ENCODE peak calls at places on chromosome 12, in seven cellular contexts. U is heart left ventricle, Y is suprapubic skin, Q is adipocyte, I is BE2C, B is HCT116, F is K562. D is an unnamed sample.

GRCh38 chr12:26119391-26119981 is 5.4 kb downstream of the BHLHE41 start:
- DNase-seq in U (no peak), Y (no peak), Q (peak; percentile 88), I (peak; percentile 23), B (peak; percentile 51), F (peak; percentile 43), D (no peak)

GRCh38 chr12:55703288-55703687 is 4.4 kb downstream of the ITGA7 start:
- DNase-seq in U (no peak), Y (no peak), Q (no peak), I (no peak), B (no peak), F (no peak), D (no peak)

GRCh38 chr12:94458882-94459772 is 540 bp downstream of the CEP83 start:
- DNase-seq in U (no peak), Y (no peak), Q (peak; percentile 77), I (no peak), B (peak; percentile 24), F (peak; percentile 9), D (no peak)

GRCh38 chr12:76259660-76260389 is 88.4 kb downstream of the BBS10 start:
- DNase-seq in U (no peak), Y (no peak), Q (peak; percentile 81), I (no peak), B (no peak), F (no peak), D (no peak)

GRCh38 chr12:40016960-40017359 is 88.9 kb downstream of the SLC2A13 start:
- DNase-seq in U (no peak), Y (no peak), Q (no peak), I (no peak), B (no peak), F (peak; percentile 16), D (no peak)

GRCh38 chr12:10454531-10454930 is 1.4 kb upstream of the KLRC1 start:
- DNase-seq in U (no peak), Y (no peak), Q (no peak), I (no peak), B (no peak), F (no peak), D (no peak)

GRCh38 chr12:90899456-90900182 is 55.4 kb downstream of the CCER1 start:
- DNase-seq in U (no peak), Y (no peak), Q (peak; percentile 10), I (no peak), B (no peak), F (no peak), D (no peak)

GRCh38 chr12:113359133-113359938 is 949 bp downstream of the PLBD2 start:
- DNase-seq in U (peak; percentile 75), Y (no peak), Q (peak; percentile 26), I (no peak), B (no peak), F (no peak), D (no peak)

GRCh38 chr12:46101121-46101869 is 110.9 kb upstream of the SCAF11 start:
- DNase-seq in U (no peak), Y (no peak), Q (no peak), I (no peak), B (no peak), F (peak; percentile 29), D (no peak)

GRCh38 chr12:116324684-116325664 is 47.5 kb upstream of the MED13L start:
- DNase-seq in U (no peak), Y (no peak), Q (no peak), I (no peak), B (no peak), F (no peak), D (no peak)

GRCh38 chr12:30067156-30067555 is 283.4 kb upstream of the TMTC1 start:
- DNase-seq in U (no peak), Y (no peak), Q (peak; percentile 32), I (no peak), B (no peak), F (no peak), D (no peak)

GRCh38 chr12:48351022-48351708 is 446 bp upstream of the ZNF641 start:
- DNase-seq in U (no peak), Y (peak; percentile 86), Q (peak; percentile 90), I (no peak), B (peak; percentile 40), F (peak; percentile 81), D (no peak)

GRCh38 chr12:5442251-5443006 is 10.5 kb downstream of the NTF3 start:
- DNase-seq in U (no peak), Y (no peak), Q (peak; percentile 62), I (no peak), B (peak; percentile 39), F (peak; percentile 44), D (no peak)

GRCh38 chr12:4230526-4230925 is 43.0 kb upstream of the CCND2 start:
- DNase-seq in U (no peak), Y (no peak), Q (no peak), I (no peak), B (no peak), F (no peak), D (no peak)

GRCh38 chr12:52126605-52127578 is 47.4 kb downstream of the SMIM41 start:
- DNase-seq in U (peak; percentile 62), Y (peak; percentile 67), Q (no peak), I (no peak), B (no peak), F (no peak), D (no peak)

GRCh38 chr12:52473738-52474137 is at the start of gene KRT6C:
- DNase-seq in U (no peak), Y (no peak), Q (no peak), I (no peak), B (no peak), F (no peak), D (no peak)

GRCh38 chr12:1917172-1918070 is 1.0 kb downstream of the CACNA2D4 start:
- DNase-seq in U (no peak), Y (peak; percentile 57), Q (no peak), I (no peak), B (no peak), F (peak; percentile 72), D (no peak)

GRCh38 chr12:82818276-82819035 is 131.8 kb downstream of the TMTC2 start:
- DNase-seq in U (no peak), Y (no peak), Q (peak; percentile 23), I (no peak), B (no peak), F (no peak), D (no peak)

GRCh38 chr12:89177802-89178201 is 174.5 kb downstream of the DUSP6 start:
- DNase-seq in U (no peak), Y (no peak), Q (no peak), I (no peak), B (no peak), F (no peak), D (no peak)

GRCh38 chr12:97672870-97673269 is 210.3 kb downstream of the RMST start:
- DNase-seq in U (no peak), Y (no peak), Q (no peak), I (no peak), B (no peak), F (no peak), D (no peak)

GRCh38 chr12:127957001-127957660 is 309.8 kb upstream of the TMEM132C start:
- DNase-seq in U (no peak), Y (no peak), Q (peak; percentile 60), I (no peak), B (no peak), F (no peak), D (no peak)

GRCh38 chr12:24615967-24616411 is 332.9 kb downstream of the BCAT1 start:
- DNase-seq in U (no peak), Y (no peak), Q (peak; percentile 52), I (no peak), B (no peak), F (no peak), D (no peak)

GRCh38 chr12:5758347-5758746 is 186.7 kb downstream of the ANO2 start:
- DNase-seq in U (no peak), Y (no peak), Q (no peak), I (no peak), B (no peak), F (no peak), D (no peak)

GRCh38 chr12:93888964-93889363 is 211.8 kb downstream of the CRADD start:
- DNase-seq in U (no peak), Y (no peak), Q (no peak), I (no peak), B (no peak), F (no peak), D (no peak)

GRCh38 chr12:21642707-21643389 is 14.8 kb downstream of the LDHB start:
- DNase-seq in U (no peak), Y (no peak), Q (no peak), I (no peak), B (no peak), F (no peak), D (peak; percentile 57)

GRCh38 chr12:67630373-67631088 is 18.0 kb upstream of the DYRK2 start:
- DNase-seq in U (peak; percentile 66), Y (no peak), Q (no peak), I (no peak), B (no peak), F (peak; percentile 28), D (peak; percentile 9)

DNA sequence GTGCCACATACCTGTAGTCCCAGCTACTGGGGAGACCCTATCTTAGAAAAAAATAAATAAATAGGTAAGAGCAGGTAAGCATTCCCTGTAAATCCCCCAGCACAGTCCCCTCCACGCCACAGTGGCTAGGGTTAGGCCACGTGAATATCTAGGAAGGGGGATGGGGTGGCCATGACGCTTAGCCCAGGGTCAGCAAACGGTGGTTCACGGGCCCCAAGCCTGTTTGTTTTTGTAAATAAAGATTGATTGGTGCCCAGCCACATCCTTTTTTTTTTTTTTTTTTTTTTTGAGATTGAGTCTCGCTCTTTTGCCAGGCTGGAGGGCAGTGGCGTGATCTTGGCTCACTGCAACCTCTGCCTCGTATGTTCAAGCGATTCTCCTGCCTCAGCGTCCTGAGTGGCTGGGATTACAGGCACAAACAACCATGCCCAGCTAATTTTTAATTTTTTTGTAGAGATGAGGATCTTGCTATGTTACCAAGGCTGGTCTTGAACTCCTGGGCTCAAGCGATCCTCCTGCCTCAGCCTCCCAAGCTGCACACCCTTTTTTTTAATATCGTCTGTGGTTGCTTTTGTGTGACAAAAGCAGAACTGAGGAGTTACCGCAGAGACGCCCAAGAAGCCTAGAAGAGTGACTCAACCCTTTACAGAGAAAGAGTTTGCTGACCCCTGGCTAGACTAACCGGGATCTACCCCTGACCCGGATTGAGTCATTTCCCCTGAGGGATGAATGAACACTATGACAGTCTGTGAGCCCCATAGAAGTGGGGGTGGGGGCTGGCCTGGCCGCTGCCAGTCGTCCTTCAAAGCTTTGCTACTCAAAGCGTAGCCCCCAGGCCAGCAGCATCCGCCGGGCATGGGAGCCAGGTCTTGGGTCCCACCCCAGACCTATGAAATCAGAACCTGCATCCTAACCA is 113.7 kb upstream of the NCOR2 start:
- DNase-seq in U (no peak), Y (no peak), Q (peak; percentile 27), I (peak; percentile 73), B (peak; percentile 79), F (peak; percentile 76), D (peak; percentile 58)
- H3K4me1 ChIP-seq in U (peaks cover 13% of the 10 kb centered on the region), Y (peaks cover 65% of the 10 kb centered on the region), Q (peaks cover 85% of the 10 kb centered on the region), I (peaks cover 16% of the 10 kb centered on the region), B (peaks cover 77% of the 10 kb centered on the region), F (peaks cover 48% of the 10 kb centered on the region), D (peaks cover 33% of the 10 kb centered on the region)

GRCh38 chr12:54008260-54008552 is 579 bp upstream of the HOXC8 start:
- DNase-seq in U (no peak), Y (no peak), Q (no peak), I (no peak), B (no peak), F (no peak), D (no peak)
- H3K27me3 ChIP-seq in U (peaks cover 66% of the 10 kb centered on the region), Y (peaks cover 17% of the 10 kb centered on the region), Q (no peaks in the 10 kb centered on the region), I (no peaks in the 10 kb centered on the region), B (no peaks in the 10 kb centered on the region), F (no peaks in the 10 kb centered on the region), D (no peaks in the 10 kb centered on the region)

GRCh38 chr12:80443974-80444666 is at the start of gene PTPRQ:
- DNase-seq in U (no peak), Y (no peak), Q (peak; percentile 34), I (no peak), B (no peak), F (no peak), D (no peak)
- H3K4me3 ChIP-seq in U (no peak within 1 kb of the TSS), Y (no peak within 1 kb of the TSS), Q (peak within 1 kb of the TSS; percentile 74), I (no peak within 1 kb of the TSS), B (no peak within 1 kb of the TSS), F (no peak within 1 kb of the TSS), D (no peak within 1 kb of the TSS)

GRCh38 chr12:58764100-58764953 is 156.0 kb downstream of the LRIG3 start:
- DNase-seq in U (no peak), Y (no peak), Q (peak; percentile 50), I (no peak), B (no peak), F (no peak), D (peak; percentile 42)
- H3K4me1 ChIP-seq in U (no peaks in the 10 kb centered on the region), Y (no peaks in the 10 kb centered on the region), Q (no peaks in the 10 kb centered on the region), I (no peaks in the 10 kb centered on the region), B (no peaks in the 10 kb centered on the region), F (no peaks in the 10 kb centered on the region), D (peaks cover 21% of the 10 kb centered on the region)

D was measured in HAP-1.